ENCODE peak calls at places on chromosome 12, in six cellular contexts. L is NB4, W is K562, S is A549, P is GM12878, M is HepG2. J is an unnamed sample.

GRCh38 chr12:94545937-94546771 is 86.5 kb upstream of the CEP83 start:
- DNase-seq in L (peak), W (peak), S (peak), P (peak), M (peak), J (peak)

GRCh38 chr12:129901256-129901655 is 2.6 kb downstream of the TMEM132D start:
- DNase-seq in L (no peak), W (no peak), S (no peak), P (no peak), M (no peak), J (no peak)

GRCh38 chr12:80778005-80778541 is 61.4 kb downstream of the MYF5 start:
- DNase-seq in L (peak), W (peak), S (no peak), P (peak), M (peak), J (peak)

GRCh38 chr12:109430244-109430643 is 46.9 kb downstream of the KCTD10 start:
- DNase-seq in L (peak), W (no peak), S (no peak), P (no peak), M (no peak), J (no peak)

GRCh38 chr12:102939670-102940222 is 17.7 kb upstream of the ASCL1 start:
- DNase-seq in L (no peak), W (no peak), S (no peak), P (no peak), M (peak), J (no peak)

GRCh38 chr12:116771651-116772050 is 33.5 kb downstream of the RNFT2 start:
- DNase-seq in L (no peak), W (no peak), S (no peak), P (no peak), M (no peak), J (peak)

GRCh38 chr12:14843425-14843887 is at the start of gene ART4:
- DNase-seq in L (no peak), W (peak), S (no peak), P (no peak), M (peak), J (peak)

GRCh38 chr12:71447691-71448660 is 8.4 kb downstream of the LGR5 start:
- DNase-seq in L (no peak), W (no peak), S (no peak), P (no peak), M (no peak), J (no peak)

GRCh38 chr12:110171636-110172035 is 47.5 kb downstream of the IFT81 start:
- DNase-seq in L (no peak), W (no peak), S (no peak), P (no peak), M (no peak), J (no peak)

GRCh38 chr12:118494776-118495175 is 118.4 kb downstream of the SUDS3 start:
- DNase-seq in L (no peak), W (no peak), S (no peak), P (no peak), M (no peak), J (no peak)

GRCh38 chr12:77324763-77325468 is 259.5 kb upstream of the E2F7 start:
- DNase-seq in L (peak), W (peak), S (peak), P (no peak), M (peak), J (peak)

GRCh38 chr12:109523504-109523903 is 46.1 kb downstream of the UBE3B start:
- DNase-seq in L (no peak), W (no peak), S (no peak), P (no peak), M (no peak), J (no peak)

GRCh38 chr12:77932216-77932615 is 101.5 kb downstream of the NAV3 start:
- DNase-seq in L (peak), W (no peak), S (no peak), P (no peak), M (no peak), J (no peak)

GRCh38 chr12:108055135-108055534 is 74.0 kb upstream of the WSCD2 start:
- DNase-seq in L (no peak), W (no peak), S (no peak), P (no peak), M (no peak), J (no peak)

GRCh38 chr12:106227641-106228319 is 20.0 kb downstream of the CKAP4 start:
- DNase-seq in L (peak), W (no peak), S (no peak), P (no peak), M (peak), J (no peak)

GRCh38 chr12:106229036-106229591 is 18.7 kb downstream of the CKAP4 start:
- DNase-seq in L (no peak), W (no peak), S (no peak), P (no peak), M (no peak), J (no peak)

GRCh38 chr12:106224392-106224706 is 23.5 kb downstream of the CKAP4 start:
- DNase-seq in L (no peak), W (no peak), S (no peak), P (no peak), M (no peak), J (no peak)

GRCh38 chr12:106228320-106228710 is 19.5 kb downstream of the CKAP4 start:
- DNase-seq in L (no peak), W (no peak), S (no peak), P (no peak), M (no peak), J (no peak)

DNA sequence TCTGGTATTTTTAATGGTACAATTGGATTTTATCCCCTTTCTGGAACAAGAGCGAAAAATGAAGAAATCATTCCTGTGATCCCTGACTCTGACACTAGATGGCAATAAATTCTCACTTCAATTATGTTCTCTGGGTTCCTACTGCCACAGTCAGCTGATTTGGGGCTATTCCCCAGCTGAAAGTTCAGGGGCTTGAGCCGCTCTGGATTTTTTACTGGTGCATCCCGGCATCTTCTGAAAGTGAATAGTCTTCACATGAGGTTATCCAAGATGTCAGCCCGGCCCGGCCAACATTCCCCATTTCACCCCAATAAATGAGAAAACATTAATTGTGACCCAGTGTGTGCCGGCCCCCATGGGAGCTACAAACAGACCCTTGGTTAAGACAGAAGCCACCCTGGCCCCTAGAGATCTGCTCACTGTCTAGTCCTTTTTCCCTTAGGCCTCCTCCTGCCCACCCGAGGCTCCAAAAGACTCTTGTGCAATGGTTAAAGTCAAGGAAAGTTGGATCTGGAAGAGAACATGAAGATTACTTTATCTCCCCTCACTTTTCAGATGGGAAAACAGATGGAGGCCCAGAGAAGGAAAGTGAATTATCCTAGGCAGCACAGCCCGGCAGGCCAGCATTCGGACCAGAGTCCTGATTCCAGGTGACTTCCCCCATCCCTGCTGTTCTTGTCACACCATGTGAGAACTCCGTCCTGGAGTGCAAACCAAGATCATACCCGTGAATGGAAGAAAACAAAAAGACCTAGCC is 20.8 kb downstream of the CKAP4 start:
- DNase-seq in L (peak), W (peak), S (peak), P (no peak), M (peak), J (peak)
- TF ChIP-seq MYC in L (no peak), W (no peak), S (no peak), P (no peak), M (no peak), J (no peak)

DNA sequence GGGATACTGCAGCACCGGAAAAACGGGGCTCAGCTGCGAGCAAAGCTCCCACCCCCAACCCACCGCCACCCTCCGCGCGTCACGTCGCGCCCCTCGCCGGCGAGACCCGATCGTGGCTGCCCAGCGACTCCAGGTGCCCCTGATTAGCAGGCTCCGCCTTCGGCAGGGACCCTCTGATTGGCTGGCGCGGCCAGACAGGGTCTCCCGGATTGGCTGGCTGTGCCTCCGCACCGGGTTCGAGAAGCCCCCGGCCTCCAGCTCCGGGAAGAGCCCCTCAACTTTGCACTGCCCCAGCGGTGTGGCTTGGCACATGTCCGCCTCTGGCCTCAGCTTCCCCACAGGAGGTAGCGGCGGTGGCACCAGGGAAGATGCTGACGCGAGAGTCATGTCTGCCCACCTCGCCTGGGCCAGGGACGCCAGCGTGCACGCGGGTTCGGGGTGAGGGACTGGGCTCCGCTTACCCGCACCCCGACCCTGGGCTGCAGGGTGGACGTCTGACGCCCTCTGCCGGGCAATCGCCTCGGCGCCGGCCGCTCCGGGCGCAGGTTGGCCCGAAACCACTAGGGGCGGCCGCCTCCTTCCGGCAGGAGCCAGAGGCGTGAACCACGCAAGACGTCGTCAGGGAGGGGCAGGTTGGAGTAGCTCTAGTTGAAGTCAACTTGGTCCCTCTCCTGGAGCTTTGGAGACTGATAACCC is 496 bp upstream of the RHOF start:
- DNase-seq in L (peak), W (peak), S (peak), P (peak), M (peak), J (peak)
- TF ChIP-seq MYC in L (peak), W (peak), S (peak), P (peak), M (peak), J (no peak)

GRCh38 chr12:54082402-54082892 is 28.8 kb downstream of the HOXC4 start:
- DNase-seq in L (no peak), W (peak), S (no peak), P (no peak), M (no peak), J (no peak)
- TF ChIP-seq MYC in L (no peak), W (no peak), S (no peak), P (no peak), M (no peak), J (no peak)

DNA sequence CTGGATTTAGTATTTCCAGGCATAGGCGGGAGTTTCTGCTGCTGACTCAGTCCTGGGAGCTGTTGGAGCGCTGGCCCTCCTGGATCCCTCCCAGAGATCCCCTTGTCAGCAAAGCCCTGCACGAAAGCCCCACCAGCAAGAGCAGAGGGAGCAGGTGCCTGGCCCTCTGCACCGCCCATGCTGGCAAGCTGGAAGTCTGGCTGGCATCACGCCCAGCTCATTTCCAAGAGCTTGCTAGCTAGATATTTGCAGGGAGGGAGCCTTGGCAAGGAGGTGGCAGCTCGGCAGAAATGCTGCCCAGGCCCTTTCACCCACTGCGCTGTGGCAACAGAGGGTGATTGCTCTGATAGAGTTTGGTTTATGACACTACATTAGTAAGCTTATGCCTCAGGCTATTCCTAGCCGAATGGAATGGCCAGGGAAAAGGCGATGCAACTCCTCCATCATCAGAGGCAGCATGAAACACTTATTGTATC is 193.9 kb downstream of the EMP1 start:
- DNase-seq in L (no peak), W (no peak), S (peak), P (no peak), M (no peak), J (peak)
- TF ChIP-seq MYC in L (no peak), W (no peak), S (no peak), P (no peak), M (no peak), J (no peak)

GRCh38 chr12:1540690-1541089 is 53.7 kb downstream of the FBXL14 start:
- DNase-seq in L (no peak), W (no peak), S (no peak), P (no peak), M (peak), J (no peak)

GRCh38 chr12:1546931-1547640 is 47.3 kb downstream of the FBXL14 start:
- DNase-seq in L (no peak), W (no peak), S (no peak), P (no peak), M (no peak), J (no peak)

GRCh38 chr12:1542599-1542998 is 51.8 kb downstream of the FBXL14 start:
- DNase-seq in L (peak), W (no peak), S (no peak), P (no peak), M (no peak), J (no peak)

GRCh38 chr12:1544991-1545700 is 49.2 kb downstream of the FBXL14 start:
- DNase-seq in L (peak), W (no peak), S (no peak), P (no peak), M (peak), J (peak)
- TF ChIP-seq MYC in L (no peak), W (no peak), S (no peak), P (no peak), M (no peak), J (no peak)

GRCh38 chr12:24361860-24362581 is 412.6 kb upstream of the SOX5 start:
- DNase-seq in L (no peak), W (no peak), S (no peak), P (no peak), M (no peak), J (no peak)

GRCh38 chr12:24359418-24359817 is 409.9 kb upstream of the SOX5 start:
- DNase-seq in L (no peak), W (no peak), S (no peak), P (no peak), M (no peak), J (no peak)

GRCh38 chr12:24360461-24360860 is 411.0 kb upstream of the SOX5 start:
- DNase-seq in L (no peak), W (no peak), S (no peak), P (no peak), M (no peak), J (no peak)

GRCh38 chr12:24360057-24360456 is 410.6 kb upstream of the SOX5 start:
- DNase-seq in L (no peak), W (no peak), S (no peak), P (no peak), M (no peak), J (no peak)

GRCh38 chr12:24360907-24361306 is 411.4 kb upstream of the SOX5 start:
- DNase-seq in L (no peak), W (no peak), S (no peak), P (peak), M (peak), J (no peak)
- TF ChIP-seq MYC in L (no peak), W (no peak), S (no peak), P (no peak), M (no peak), J (no peak)

GRCh38 chr12:123675436-123675835 is 4.5 kb downstream of the TCTN2 start:
- DNase-seq in L (no peak), W (no peak), S (no peak), P (no peak), M (no peak), J (no peak)

GRCh38 chr12:123667771-123668170 is 3.1 kb upstream of the TCTN2 start:
- DNase-seq in L (no peak), W (no peak), S (no peak), P (no peak), M (no peak), J (no peak)

GRCh38 chr12:123670882-123671728 is at the start of gene TCTN2:
- DNase-seq in L (peak), W (peak), S (peak), P (peak), M (peak), J (peak)

GRCh38 chr12:123671876-123672275 is 963 bp downstream of the TCTN2 start:
- DNase-seq in L (no peak), W (no peak), S (no peak), P (no peak), M (no peak), J (no peak)
- TF ChIP-seq MYC in L (no peak), W (no peak), S (no peak), P (no peak), M (no peak), J (no peak)

DNA sequence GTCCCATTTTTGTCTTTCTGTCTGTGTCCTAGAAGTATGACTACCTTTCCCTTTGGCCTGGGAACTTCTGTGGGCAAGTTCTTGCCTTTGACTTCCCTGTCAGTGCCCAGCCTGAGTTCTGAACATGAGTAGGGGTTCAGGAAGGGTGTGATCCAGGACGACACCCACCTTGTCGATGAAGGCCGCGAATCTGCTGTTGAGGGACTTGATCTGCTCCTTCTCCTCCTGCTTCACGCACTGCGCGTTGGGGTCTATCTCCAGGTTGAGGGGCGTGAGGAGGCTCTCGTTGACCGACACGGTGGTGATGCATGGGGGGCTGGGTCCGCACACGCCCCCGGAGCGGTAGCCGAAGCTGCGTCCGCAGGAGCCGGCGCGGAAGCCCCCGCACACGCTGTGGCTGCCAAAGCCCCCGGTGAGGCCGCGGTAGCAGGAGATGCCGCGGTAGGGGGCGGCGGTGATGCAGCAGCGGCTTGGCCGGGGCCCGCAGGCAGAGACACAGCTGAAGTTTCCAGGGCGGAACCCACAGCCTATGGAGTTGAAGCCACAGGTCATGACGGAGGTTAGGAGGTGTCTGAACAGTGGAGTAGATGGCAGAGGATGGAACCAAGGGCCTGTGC is at the start of gene KRT83:
- DNase-seq in L (no peak), W (no peak), S (no peak), P (no peak), M (no peak), J (no peak)
- TF ChIP-seq MYC in L (no peak), W (no peak), S (no peak), P (no peak), M (no peak), J (no peak)

GRCh38 chr12:75959506-75959905 is 72.1 kb downstream of the PHLDA1 start:
- DNase-seq in L (peak), W (no peak), S (no peak), P (no peak), M (no peak), J (no peak)
- TF ChIP-seq MYC in L (no peak), W (no peak), S (no peak), P (no peak), M (no peak), J (no peak)